ENCODE peak calls at places on chromosomes 16 and 17, in five cellular contexts. Z is fibroblast of lung, R is cardiac fibroblast, O is stomach, L is heart left ventricle. Y is an unnamed sample.
A peak's percentile ranks its signal among the peaks of the same experiment; 100 is the strongest.

GRCh38 chr16:8878523-8878911 is 3.6 kb upstream of the LITAFD start:
- DNase-seq in Z (peak; percentile 79), L (no peak), R (peak; percentile 79), O (no peak), Y (peak; percentile 80)

GRCh38 chr17:16463341-16464000 is 28.5 kb downstream of the LRRC75A start:
- DNase-seq in L (peak; percentile 60), R (no peak), O (peak; percentile 75), Z (peak; percentile 54), Y (peak; percentile 63)

GRCh38 chr17:42514279-42514678 is 21.8 kb upstream of the NAGLU start:
- DNase-seq in Z (no peak), L (no peak), R (no peak), O (no peak), Y (no peak)

GRCh38 chr16:4136229-4136813 is 20.1 kb upstream of the ADCY9 start:
- DNase-seq in O (peak; percentile 82), Z (no peak), R (no peak), L (no peak), Y (no peak)

GRCh38 chr16:19213885-19214284 is 45.8 kb downstream of the SYT17 start:
- DNase-seq in R (no peak), L (no peak), O (no peak), Z (no peak), Y (no peak)

GRCh38 chr16:81885976-81886586 is 107.0 kb downstream of the PLCG2 start:
- DNase-seq in O (no peak), L (no peak), R (peak; percentile 51), Z (peak; percentile 8), Y (no peak)

GRCh38 chr17:2684549-2684948 is 27.0 kb downstream of the CLUH start:
- DNase-seq in Z (no peak), L (no peak), R (no peak), O (no peak), Y (no peak)

GRCh38 chr17:8016632-8017424 is 14.4 kb downstream of the GUCY2D start:
- DNase-seq in O (peak; percentile 68), L (no peak), R (peak; percentile 63), Z (no peak), Y (no peak)

GRCh38 chr17:9371019-9371418 is 204.6 kb downstream of the STX8 start:
- DNase-seq in Z (peak; percentile 98), L (peak; percentile 17), R (peak; percentile 98), O (no peak), Y (peak; percentile 53)

DNA sequence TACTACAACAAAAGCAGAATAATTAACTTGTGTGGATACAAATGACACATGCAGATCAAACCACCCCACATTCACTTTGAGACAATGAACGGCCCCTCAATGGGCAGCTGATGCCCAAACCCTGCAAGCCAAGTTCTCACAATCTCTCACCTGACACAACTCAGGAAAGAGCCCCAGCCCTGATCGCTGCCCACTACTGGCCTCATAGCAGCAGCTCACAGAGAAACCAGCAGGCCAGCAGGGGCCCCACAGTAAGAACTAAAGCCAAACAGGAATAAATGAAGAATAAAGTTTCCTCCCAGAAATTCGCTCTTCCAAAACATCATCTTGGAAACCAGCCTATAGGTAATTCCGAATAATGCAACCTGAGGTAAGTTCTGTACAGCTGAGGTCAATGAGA is 7.7 kb downstream of the AKTIP start:
- DNase-seq in R (no peak), Z (no peak), L (no peak), O (no peak), Y (no peak)
- TF ChIP-seq CTCF in R (peak; percentile 15), Z (no peak), L (no peak), O (no peak), Y (peak; percentile 48)

DNA sequence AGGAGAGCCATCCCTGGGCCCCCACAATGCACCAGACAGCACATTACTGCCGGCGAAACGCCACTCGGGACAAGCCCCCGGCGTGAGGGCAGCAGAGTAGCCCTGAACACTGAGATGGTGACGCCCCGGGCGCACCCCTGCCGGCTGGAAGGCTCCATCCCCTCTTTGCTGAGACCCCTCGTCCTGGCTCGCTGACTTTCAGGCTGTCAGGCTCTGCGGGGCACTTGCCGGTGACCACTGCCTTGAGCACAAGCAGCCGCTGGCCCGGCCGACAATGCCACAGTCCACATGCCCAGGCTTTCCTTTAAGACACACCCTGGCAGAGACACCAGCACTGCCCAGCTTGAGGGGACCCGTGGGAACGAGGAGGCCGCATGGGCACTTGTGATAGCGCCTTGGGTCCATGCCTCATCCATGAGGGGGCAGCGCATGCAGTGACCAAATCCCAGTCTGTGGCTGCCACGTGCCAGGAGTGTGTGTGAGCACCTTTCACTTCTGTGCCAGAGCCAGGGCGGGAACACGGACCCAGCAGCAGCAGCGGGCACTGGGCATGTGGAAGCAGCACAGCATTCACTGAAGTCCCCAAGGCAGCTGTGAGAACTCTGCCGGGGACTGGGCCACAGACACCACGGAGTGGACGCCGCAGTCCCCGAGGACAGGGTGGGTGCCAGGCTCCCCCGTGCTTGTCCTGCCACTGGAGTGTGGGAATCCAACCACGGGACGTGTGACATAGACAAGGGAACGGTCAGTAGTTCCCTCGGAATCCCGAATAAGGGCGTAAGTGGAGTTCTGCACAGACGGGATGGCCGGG is 24.5 kb downstream of the NDUFAF8 start:
- DNase-seq in R (no peak), O (no peak), Z (no peak), L (no peak), Y (no peak)
- TF ChIP-seq CTCF in R (no peak), O (no peak), Z (no peak), L (no peak), Y (no peak)

GRCh38 chr16:73012341-73012740 is 35.6 kb downstream of the ZFHX3 start:
- DNase-seq in O (no peak), Z (no peak), L (no peak), R (no peak), Y (no peak)

GRCh38 chr16:73010150-73010676 is 37.7 kb downstream of the ZFHX3 start:
- DNase-seq in R (no peak), L (peak; percentile 33), Z (no peak), O (no peak), Y (no peak)

GRCh38 chr16:73014768-73015167 is 33.2 kb downstream of the ZFHX3 start:
- DNase-seq in R (no peak), O (no peak), Z (no peak), L (no peak), Y (no peak)

GRCh38 chr16:73013974-73014373 is 34.0 kb downstream of the ZFHX3 start:
- DNase-seq in O (no peak), R (no peak), Z (no peak), L (no peak), Y (no peak)

GRCh38 chr16:73011926-73012325 is 36.0 kb downstream of the ZFHX3 start:
- DNase-seq in Z (no peak), L (no peak), O (no peak), R (no peak), Y (no peak)
- TF ChIP-seq CTCF in Z (no peak), L (no peak), O (no peak), R (no peak), Y (peak; percentile 28)

GRCh38 chr17:75559958-75560533 is 27.6 kb upstream of the MYO15B start:
- DNase-seq in R (no peak), L (no peak), Z (no peak), O (no peak), Y (no peak)

GRCh38 chr17:75563063-75563758 is 24.4 kb upstream of the MYO15B start:
- DNase-seq in O (no peak), L (no peak), R (no peak), Z (no peak), Y (no peak)

GRCh38 chr17:75565066-75565465 is 22.5 kb upstream of the MYO15B start:
- DNase-seq in O (no peak), Z (peak; percentile 12), R (no peak), L (no peak), Y (peak; percentile 45)

GRCh38 chr17:75564195-75564594 is 23.4 kb upstream of the MYO15B start:
- DNase-seq in Z (no peak), L (no peak), O (no peak), R (no peak), Y (no peak)

GRCh38 chr17:75561927-75562603 is 25.5 kb upstream of the MYO15B start:
- DNase-seq in Z (peak; percentile 52), R (no peak), L (no peak), O (peak; percentile 46), Y (peak; percentile 13)
- TF ChIP-seq CTCF in Z (no peak), R (no peak), L (no peak), O (no peak), Y (no peak)

GRCh38 chr17:81858967-81859905 is 1.1 kb downstream of the P4HB start:
- DNase-seq in O (no peak), Z (no peak), L (no peak), R (peak; percentile 36), Y (no peak)

GRCh38 chr17:81858170-81858966 is 2.0 kb downstream of the P4HB start:
- DNase-seq in O (no peak), L (no peak), R (no peak), Z (no peak), Y (no peak)

GRCh38 chr17:81860756-81861568 is 627 bp upstream of the P4HB start:
- DNase-seq in O (peak; percentile 99), L (peak; percentile 100), Z (peak; percentile 100), R (peak; percentile 100), Y (peak; percentile 100)

GRCh38 chr17:81863123-81863675 is 2.9 kb upstream of the P4HB start:
- DNase-seq in O (no peak), R (no peak), Z (peak; percentile 25), L (no peak), Y (no peak)

GRCh38 chr17:81859906-81860755 is at the start of gene P4HB:
- DNase-seq in Z (no peak), L (no peak), R (no peak), O (no peak), Y (no peak)
- TF ChIP-seq CTCF in Z (no peak), L (no peak), R (no peak), O (no peak), Y (no peak)

GRCh38 chr17:5439446-5439764 is 450 bp upstream of the C1QBP start:
- DNase-seq in O (no peak), Z (no peak), R (no peak), L (no peak), Y (no peak)
- TF ChIP-seq CTCF in O (no peak), Z (no peak), R (no peak), L (no peak), Y (peak; percentile 34)

DNA sequence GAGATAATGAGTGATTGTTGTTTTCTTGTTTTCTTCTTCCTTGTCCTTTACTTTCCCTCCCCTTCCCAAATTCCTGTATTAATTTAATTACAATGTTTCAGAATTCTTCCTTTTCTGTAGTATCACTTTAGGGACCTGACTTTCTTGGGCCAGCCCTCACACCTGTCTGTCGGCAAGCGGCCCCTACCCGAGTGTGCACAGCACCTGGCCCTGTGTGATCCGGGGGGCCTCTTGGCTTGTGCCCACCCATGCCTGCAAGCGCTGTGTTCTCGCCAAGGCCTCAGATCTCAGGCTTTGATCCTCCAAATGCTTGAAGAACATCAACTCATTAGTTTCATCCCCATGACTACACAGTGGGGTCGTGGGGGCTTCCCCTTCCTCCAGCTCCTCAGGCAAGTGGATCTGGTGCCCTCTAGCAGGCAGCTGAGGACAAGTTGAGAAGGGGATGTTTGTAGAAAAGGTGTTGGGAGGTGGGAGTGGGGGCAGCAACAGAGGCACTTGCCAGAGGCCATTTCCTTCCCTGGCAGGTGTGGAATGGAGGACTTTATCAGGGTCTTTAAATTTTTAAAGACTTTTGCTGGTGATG is 15.7 kb upstream of the CDH3 start:
- DNase-seq in Z (no peak), L (no peak), R (no peak), O (no peak), Y (no peak)
- TF ChIP-seq CTCF in Z (no peak), L (no peak), R (no peak), O (no peak), Y (no peak)

GRCh38 chr17:48259710-48260291 is 152.2 kb downstream of the SNX11 start:
- DNase-seq in L (no peak), R (peak; percentile 51), Z (peak; percentile 16), O (no peak), Y (peak; percentile 25)
- TF ChIP-seq CTCF in L (peak; percentile 40), R (peak; percentile 54), Z (peak; percentile 66), O (peak; percentile 41), Y (peak; percentile 68)

GRCh38 chr16:12098429-12099310 is 122.1 kb downstream of the SNX29 start:
- DNase-seq in Z (no peak), O (no peak), R (no peak), L (no peak), Y (no peak)
- TF ChIP-seq CTCF in Z (no peak), O (no peak), R (no peak), L (no peak), Y (peak; percentile 40)